ENCODE peak calls at places on chromosome 11, in four cellular contexts. L is tibial nerve, P is A549, N is RWPE1. J is an unnamed sample.

GRCh38 chr11:118606157-118606843 is 1.1 kb upstream of the PHLDB1 start:
- DNase-seq in P (no peak), N (no peak), L (no peak), J (no peak)

GRCh38 chr11:121035823-121036222 is 11.9 kb downstream of the TBCEL start:
- DNase-seq in L (no peak), P (no peak), N (no peak), J (no peak)

GRCh38 chr11:24064309-24064903 is 432.4 kb upstream of the LUZP2 start:
- DNase-seq in N (no peak), P (no peak), L (no peak), J (no peak)

GRCh38 chr11:18080451-18080850 is 25.4 kb downstream of the SAAL1 start:
- DNase-seq in P (no peak), N (no peak), L (no peak), J (no peak)

GRCh38 chr11:103656382-103656781 is 380.1 kb upstream of the DDI1 start:
- DNase-seq in N (no peak), L (no peak), P (no peak), J (no peak)

GRCh38 chr11:45158210-45158644 is 11.8 kb downstream of the PRDM11 start:
- DNase-seq in N (no peak), L (no peak), P (no peak), J (no peak)

GRCh38 chr11:65781152-65781961 is 581 bp upstream of the AP5B1 start:
- DNase-seq in L (no peak), N (no peak), P (peak), J (no peak)

GRCh38 chr11:269146-269890 is 8.9 kb upstream of the NLRP6 start:
- DNase-seq in N (no peak), L (peak), P (no peak), J (no peak)

GRCh38 chr11:112017538-112017937 is 7.7 kb upstream of the DLAT start:
- DNase-seq in L (no peak), P (no peak), N (no peak), J (no peak)

GRCh38 chr11:71302534-71302909 is 50.1 kb upstream of the SHANK2 start:
- DNase-seq in P (no peak), N (no peak), L (peak), J (no peak)

GRCh38 chr11:7004482-7004881 is 15.7 kb downstream of the ZNF214 start:
- DNase-seq in P (no peak), L (peak), N (peak), J (no peak)

GRCh38 chr11:9180784-9181183 is 84.4 kb downstream of the DENND5A start:
- DNase-seq in L (no peak), N (no peak), P (no peak), J (no peak)

GRCh38 chr11:110376711-110377324 is 52.9 kb upstream of the FDX1 start:
- DNase-seq in L (peak), N (peak), P (peak), J (peak)

GRCh38 chr11:78194490-78194889 is 5.8 kb downstream of the USP35 start:
- DNase-seq in L (no peak), N (no peak), P (no peak), J (no peak)

GRCh38 chr11:118609380-118610219 is 2.2 kb downstream of the PHLDB1 start:
- DNase-seq in P (no peak), N (no peak), L (no peak), J (no peak)

GRCh38 chr11:3101921-3102640 is 44.9 kb upstream of the CARS1 start:
- DNase-seq in N (no peak), L (no peak), P (no peak), J (no peak)

GRCh38 chr11:83764643-83765042 is 478.5 kb upstream of the CCDC90B start:
- DNase-seq in N (no peak), L (no peak), P (no peak), J (no peak)

GRCh38 chr11:47494996-47495855 is 46.3 kb upstream of the RAPSN start:
- DNase-seq in N (no peak), P (no peak), L (no peak), J (no peak)

GRCh38 chr11:57458060-57458409 is 2.3 kb upstream of the RTN4RL2 start:
- DNase-seq in L (no peak), P (no peak), N (no peak), J (no peak)

GRCh38 chr11:130602700-130603584 is 154.5 kb downstream of the ADAMTS15 start:
- DNase-seq in P (no peak), N (no peak), L (no peak), J (no peak)

GRCh38 chr11:48170840-48171233 is 45.8 kb upstream of the OR4B1 start:
- DNase-seq in P (no peak), N (no peak), L (no peak), J (no peak)

GRCh38 chr11:37124384-37124783 is 526.3 kb upstream of the RAG2 start:
- DNase-seq in P (no peak), N (peak), L (no peak), J (no peak)

GRCh38 chr11:127381247-127381646 is 380.7 kb upstream of the KIRREL3 start:
- DNase-seq in P (no peak), L (no peak), N (no peak), J (no peak)

GRCh38 chr11:20099527-20099926 is 60.7 kb downstream of the DBX1 start:
- DNase-seq in P (no peak), N (no peak), L (no peak), J (no peak)

GRCh38 chr11:125082611-125083311 is 19.7 kb downstream of the SLC37A2 start:
- DNase-seq in L (no peak), P (no peak), N (peak), J (peak)

GRCh38 chr11:113587318-113587739 is 112.1 kb upstream of the DRD2 start:
- DNase-seq in N (no peak), L (no peak), P (no peak), J (no peak)

GRCh38 chr11:33956611-33957010 is 64.7 kb upstream of the LMO2 start:
- DNase-seq in P (no peak), L (no peak), N (no peak), J (no peak)

GRCh38 chr11:8287297-8288070 is 23.8 kb upstream of the LMO1 start:
- DNase-seq in P (no peak), N (no peak), L (no peak), J (no peak)

GRCh38 chr11:15141381-15141780 is 26.7 kb downstream of the INSC start:
- DNase-seq in N (no peak), P (no peak), L (no peak), J (no peak)

GRCh38 chr11:106395716-106396349 is 318.4 kb downstream of the AASDHPPT start:
- DNase-seq in N (no peak), P (no peak), L (no peak), J (peak)

GRCh38 chr11:29119116-29119515 is 897.7 kb downstream of the KCNA4 start:
- DNase-seq in P (no peak), N (no peak), L (no peak), J (no peak)

GRCh38 chr11:100525635-100526034 is 161.5 kb upstream of the ARHGAP42 start:
- DNase-seq in P (no peak), L (no peak), N (no peak), J (peak)

GRCh38 chr11:130979386-130979972 is 63.2 kb upstream of the SNX19 start:
- DNase-seq in P (peak), L (no peak), N (peak), J (no peak)

GRCh38 chr11:126084608-126084912 is 21.9 kb upstream of the CDON start:
- DNase-seq in L (no peak), P (no peak), N (no peak), J (no peak)

GRCh38 chr11:69000391-69000790 is 12.7 kb downstream of the MRGPRF start:
- DNase-seq in P (no peak), L (no peak), N (no peak), J (no peak)

GRCh38 chr11:20022363-20023081 is 137.8 kb downstream of the DBX1 start:
- DNase-seq in L (no peak), N (no peak), P (peak), J (no peak)

GRCh38 chr11:102762414-102762813 is 18.0 kb downstream of the MMP10 start:
- DNase-seq in L (no peak), N (peak), P (no peak), J (no peak)

DNA sequence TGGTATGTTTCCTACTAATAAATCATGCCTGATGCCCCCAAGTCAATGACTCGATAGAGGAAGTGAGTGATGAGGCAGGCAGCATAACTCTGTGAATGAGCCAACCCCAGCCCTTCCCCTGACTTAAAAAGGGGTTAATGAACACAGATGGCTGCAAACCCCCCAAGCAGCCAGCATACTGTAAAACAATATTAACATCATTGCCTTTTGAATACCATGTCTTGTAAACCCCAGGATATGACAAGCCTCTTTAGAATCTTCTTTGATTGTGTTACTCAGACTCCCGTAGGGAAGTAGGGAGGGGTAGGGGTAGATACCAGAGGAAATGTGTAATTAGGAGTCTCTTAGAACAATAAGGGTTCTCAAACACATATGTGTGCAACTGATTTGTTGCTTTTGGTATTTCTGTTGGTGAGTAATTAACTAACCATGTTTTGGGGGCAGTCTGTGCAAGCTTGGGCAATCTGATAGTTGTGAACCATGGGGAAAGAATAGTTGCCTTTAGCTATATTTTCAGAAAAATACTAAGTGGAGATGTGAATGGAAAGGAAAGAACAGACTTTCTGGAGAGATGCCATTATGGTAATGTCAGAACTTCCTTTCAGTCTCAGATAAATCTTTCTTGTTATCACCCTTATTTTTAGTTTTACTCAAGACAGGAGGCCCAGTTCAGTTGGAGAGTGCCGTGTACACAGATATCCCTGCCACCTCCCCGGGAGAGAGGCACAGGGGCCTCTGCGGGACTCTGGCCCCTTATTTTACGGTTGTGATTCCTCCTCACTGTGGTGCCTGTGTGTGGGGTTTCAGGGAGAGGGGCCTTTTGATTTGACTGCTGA is 701.8 kb downstream of the NTM start:
- DNase-seq in L (no peak), P (no peak), N (peak), J (no peak)
- H3K27ac ChIP-seq in L (peak), P (no peak), N (peak), J (no peak)

GRCh38 chr11:22554221-22554620 is 71.4 kb downstream of the FANCF start:
- DNase-seq in P (no peak), L (no peak), N (no peak), J (no peak)

GRCh38 chr11:22558638-22559037 is 67.0 kb downstream of the FANCF start:
- DNase-seq in P (no peak), N (no peak), L (no peak), J (no peak)

GRCh38 chr11:22561283-22561682 is 64.3 kb downstream of the FANCF start:
- DNase-seq in L (no peak), N (no peak), P (no peak), J (no peak)

DNA sequence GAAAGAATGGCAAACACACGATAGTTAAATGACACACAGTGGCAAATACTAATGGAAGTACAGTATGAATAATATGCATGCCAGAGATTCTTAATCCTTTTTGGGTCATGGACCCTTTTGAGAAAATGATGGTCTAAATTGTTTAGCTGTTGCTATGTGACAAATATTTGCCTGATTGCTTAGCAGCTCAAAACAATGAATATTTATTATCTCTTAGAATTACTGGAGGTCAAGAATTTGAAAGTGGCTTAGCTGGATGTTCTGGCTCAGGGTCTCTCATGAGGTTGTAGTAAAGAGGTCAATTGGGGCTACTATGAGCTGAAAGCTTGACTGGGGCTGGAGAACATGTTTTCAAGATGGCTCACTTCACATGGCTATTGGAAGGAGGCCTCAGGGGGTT is 69.7 kb downstream of the FANCF start:
- DNase-seq in L (no peak), P (no peak), N (no peak), J (no peak)
- TF ChIP-seq CTCF in L (no peak), P (no peak), N (no peak), J (no peak)

DNA sequence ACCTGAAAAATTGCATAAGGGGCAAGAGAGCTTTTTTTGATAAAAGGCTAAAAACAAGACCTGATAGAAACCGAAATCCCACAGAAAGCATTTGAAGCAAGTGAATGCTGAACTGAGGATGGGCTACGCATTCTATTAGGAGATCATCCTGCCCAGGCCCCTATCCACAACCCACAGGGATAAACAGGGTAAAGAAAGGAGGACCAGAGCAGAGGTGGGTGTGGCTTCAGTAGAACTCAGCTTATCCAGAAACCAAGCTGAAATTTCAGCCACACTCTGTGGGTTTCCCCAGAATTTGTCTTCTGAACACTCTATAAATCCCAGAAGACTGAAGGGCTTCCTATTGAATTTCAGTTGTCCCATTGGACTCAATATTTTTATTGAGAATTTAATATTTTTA is 195.1 kb downstream of the ETS1 start:
- DNase-seq in N (no peak), P (no peak), L (no peak), J (no peak)
- H3K27ac ChIP-seq in N (no peak), P (no peak), L (no peak), J (no peak)

GRCh38 chr11:74487875-74488274 is 5.6 kb downstream of the LIPT2 start:
- DNase-seq in L (no peak), P (no peak), N (no peak), J (peak)
- TF ChIP-seq CTCF in L (no peak), P (peak), N (no peak), J (peak)

GRCh38 chr11:35031869-35032268 is 107.1 kb upstream of the CD44 start:
- DNase-seq in L (no peak), P (no peak), N (peak), J (no peak)

GRCh38 chr11:35033011-35033410 is 106.0 kb upstream of the CD44 start:
- DNase-seq in N (no peak), L (no peak), P (no peak), J (no peak)

GRCh38 chr11:35030716-35031213 is 108.2 kb upstream of the CD44 start:
- DNase-seq in N (peak), L (peak), P (peak), J (peak)

GRCh38 chr11:35034401-35034800 is 104.6 kb upstream of the CD44 start:
- DNase-seq in N (no peak), P (no peak), L (no peak), J (no peak)

GRCh38 chr11:35029979-35030378 is 109.0 kb upstream of the CD44 start:
- DNase-seq in N (peak), L (no peak), P (no peak), J (no peak)
- H3K27ac ChIP-seq in N (peak), L (no peak), P (peak), J (peak)

GRCh38 chr11:61892085-61892370 is 683 bp upstream of the FADS3 start:
- DNase-seq in L (no peak), N (no peak), P (no peak), J (no peak)

GRCh38 chr11:61889831-61890230 is 1.5 kb downstream of the FADS3 start:
- DNase-seq in N (no peak), L (no peak), P (no peak), J (no peak)

GRCh38 chr11:61893981-61894380 is 2.6 kb upstream of the FADS3 start:
- DNase-seq in P (no peak), L (no peak), N (no peak), J (no peak)

GRCh38 chr11:61890536-61891330 is 612 bp downstream of the FADS3 start:
- DNase-seq in P (peak), L (no peak), N (peak), J (no peak)

DNA sequence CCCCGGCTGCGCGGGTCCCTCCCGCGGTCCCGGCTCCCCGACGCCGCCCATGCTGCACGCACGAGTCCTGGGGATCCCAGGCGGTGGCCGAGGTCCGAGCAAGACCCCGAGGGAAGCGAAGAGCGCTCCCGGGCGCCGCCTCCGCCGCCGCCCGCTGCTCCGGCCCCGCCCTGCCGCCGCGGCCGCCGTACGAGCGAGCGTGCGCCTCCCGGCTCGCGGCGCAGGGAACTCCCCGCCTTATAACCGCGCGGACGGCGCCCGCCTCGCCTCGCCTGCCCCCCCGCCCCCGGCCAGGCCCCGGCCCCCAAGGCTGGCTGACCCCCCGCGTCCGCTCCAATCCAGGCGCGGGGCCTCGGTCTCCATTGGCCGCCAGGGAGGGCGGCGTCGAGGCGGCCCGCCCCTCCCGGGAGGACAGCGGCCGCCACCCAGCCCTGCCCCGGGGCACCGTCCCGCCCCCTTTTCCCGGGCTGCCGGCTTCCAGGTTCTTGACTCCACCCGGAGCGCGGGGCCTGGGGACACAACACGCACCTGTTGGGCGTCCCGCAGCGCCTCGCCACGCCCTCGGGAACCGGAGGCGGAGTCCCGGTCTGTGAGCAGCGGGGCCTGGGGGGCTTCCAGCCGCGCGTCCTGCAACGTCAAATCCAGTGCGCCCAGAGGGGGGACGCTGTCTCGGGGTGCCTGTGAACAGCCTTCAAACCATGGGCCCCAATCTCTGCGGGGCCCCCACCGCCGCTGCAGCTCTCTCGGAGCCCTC is at the start of gene FADS3:
- DNase-seq in P (peak), N (peak), L (peak), J (peak)
- TF ChIP-seq CTCF in P (no peak), N (no peak), L (no peak), J (no peak)

J was measured in HCT116.